ENCODE peak calls at places on chromosomes 11 and 22, in eight cellular contexts. One of them, this sample, is unnamed.

GRCh38 chr11:67240575-67241389 is 25.5 kb upstream of the GRK2 start:
- DNase-seq in mucosa of descending colon: peak; percentile 75
- DNase-seq in sigmoid colon: peak; percentile 81
- DNase-seq in gastrocnemius medialis: peak; percentile 25
- DNase-seq in fibroblast of lung: peak; percentile 63
- DNase-seq in left ventricle myocardium inferior: peak; percentile 53
- DNase-seq in CD8-positive, alpha-beta memory T cell: peak; percentile 76
- DNase-seq in cardiac muscle cell: peak; percentile 59
- DNase-seq in this sample: peak; percentile 91

GRCh38 chr22:47374273-47374771 is 611.9 kb downstream of the TBC1D22A start:
- DNase-seq in mucosa of descending colon: no peak
- DNase-seq in sigmoid colon: peak; percentile 52
- DNase-seq in gastrocnemius medialis: no peak
- DNase-seq in fibroblast of lung: no peak
- DNase-seq in left ventricle myocardium inferior: no peak
- DNase-seq in CD8-positive, alpha-beta memory T cell: no peak
- DNase-seq in cardiac muscle cell: no peak
- DNase-seq in this sample: no peak

GRCh38 chr11:66336234-66337102 is at the start of gene RIN1:
- DNase-seq in mucosa of descending colon: peak; percentile 76
- DNase-seq in sigmoid colon: peak; percentile 83
- DNase-seq in gastrocnemius medialis: peak; percentile 42
- DNase-seq in fibroblast of lung: peak; percentile 98
- DNase-seq in left ventricle myocardium inferior: no peak
- DNase-seq in CD8-positive, alpha-beta memory T cell: peak; percentile 35
- DNase-seq in cardiac muscle cell: peak; percentile 58
- DNase-seq in this sample: peak; percentile 37

GRCh38 chr11:2473361-2474058 is 28.7 kb downstream of the KCNQ1 start:
- DNase-seq in mucosa of descending colon: no peak
- DNase-seq in sigmoid colon: no peak
- DNase-seq in gastrocnemius medialis: no peak
- DNase-seq in fibroblast of lung: no peak
- DNase-seq in left ventricle myocardium inferior: no peak
- DNase-seq in CD8-positive, alpha-beta memory T cell: no peak
- DNase-seq in cardiac muscle cell: no peak
- DNase-seq in this sample: no peak

GRCh38 chr22:31678748-31679147 is 16.7 kb upstream of the PISD start:
- DNase-seq in mucosa of descending colon: no peak
- DNase-seq in sigmoid colon: no peak
- DNase-seq in gastrocnemius medialis: no peak
- DNase-seq in fibroblast of lung: no peak
- DNase-seq in left ventricle myocardium inferior: no peak
- DNase-seq in CD8-positive, alpha-beta memory T cell: no peak
- DNase-seq in cardiac muscle cell: no peak
- DNase-seq in this sample: no peak

GRCh38 chr11:17648528-17648927 is 70.8 kb upstream of the MYOD1 start:
- DNase-seq in mucosa of descending colon: no peak
- DNase-seq in sigmoid colon: no peak
- DNase-seq in gastrocnemius medialis: peak; percentile 19
- DNase-seq in fibroblast of lung: no peak
- DNase-seq in left ventricle myocardium inferior: no peak
- DNase-seq in CD8-positive, alpha-beta memory T cell: no peak
- DNase-seq in cardiac muscle cell: no peak
- DNase-seq in this sample: no peak

GRCh38 chr11:4983851-4984250 is 10.8 kb upstream of the OR51L1 start:
- DNase-seq in mucosa of descending colon: no peak
- DNase-seq in sigmoid colon: no peak
- DNase-seq in gastrocnemius medialis: no peak
- DNase-seq in fibroblast of lung: no peak
- DNase-seq in left ventricle myocardium inferior: no peak
- DNase-seq in CD8-positive, alpha-beta memory T cell: no peak
- DNase-seq in cardiac muscle cell: no peak
- DNase-seq in this sample: no peak

GRCh38 chr11:47143322-47143721 is 33.4 kb downstream of the ARFGAP2 start:
- DNase-seq in mucosa of descending colon: no peak
- DNase-seq in sigmoid colon: peak; percentile 81
- DNase-seq in gastrocnemius medialis: no peak
- DNase-seq in fibroblast of lung: peak; percentile 88
- DNase-seq in left ventricle myocardium inferior: peak; percentile 32
- DNase-seq in CD8-positive, alpha-beta memory T cell: no peak
- DNase-seq in cardiac muscle cell: no peak
- DNase-seq in this sample: no peak

GRCh38 chr11:120929664-120930154 is 94.2 kb upstream of the TBCEL start:
- DNase-seq in mucosa of descending colon: peak; percentile 33
- DNase-seq in sigmoid colon: no peak
- DNase-seq in gastrocnemius medialis: no peak
- DNase-seq in fibroblast of lung: peak; percentile 46
- DNase-seq in left ventricle myocardium inferior: peak; percentile 23
- DNase-seq in CD8-positive, alpha-beta memory T cell: peak; percentile 22
- DNase-seq in cardiac muscle cell: peak; percentile 91
- DNase-seq in this sample: peak; percentile 83

GRCh38 chr11:17396598-17397310 is 8.3 kb upstream of the KCNJ11 start:
- DNase-seq in mucosa of descending colon: no peak
- DNase-seq in sigmoid colon: no peak
- DNase-seq in gastrocnemius medialis: no peak
- DNase-seq in fibroblast of lung: no peak
- DNase-seq in left ventricle myocardium inferior: no peak
- DNase-seq in CD8-positive, alpha-beta memory T cell: no peak
- DNase-seq in cardiac muscle cell: no peak
- DNase-seq in this sample: no peak

GRCh38 chr22:38866399-38867123 is 5.5 kb downstream of the CBX6 start:
- DNase-seq in mucosa of descending colon: no peak
- DNase-seq in sigmoid colon: peak; percentile 64
- DNase-seq in gastrocnemius medialis: no peak
- DNase-seq in fibroblast of lung: no peak
- DNase-seq in left ventricle myocardium inferior: no peak
- DNase-seq in CD8-positive, alpha-beta memory T cell: no peak
- DNase-seq in cardiac muscle cell: no peak
- DNase-seq in this sample: no peak

GRCh38 chr11:2762031-2762380 is 62.2 kb upstream of the KCNQ1OT1 start:
- DNase-seq in mucosa of descending colon: no peak
- DNase-seq in sigmoid colon: peak; percentile 41
- DNase-seq in gastrocnemius medialis: no peak
- DNase-seq in fibroblast of lung: no peak
- DNase-seq in left ventricle myocardium inferior: no peak
- DNase-seq in CD8-positive, alpha-beta memory T cell: no peak
- DNase-seq in cardiac muscle cell: no peak
- DNase-seq in this sample: no peak

GRCh38 chr11:102244681-102245409 is 72.4 kb upstream of the BIRC3 start:
- DNase-seq in mucosa of descending colon: no peak
- DNase-seq in sigmoid colon: no peak
- DNase-seq in gastrocnemius medialis: no peak
- DNase-seq in fibroblast of lung: peak; percentile 69
- DNase-seq in left ventricle myocardium inferior: no peak
- DNase-seq in CD8-positive, alpha-beta memory T cell: no peak
- DNase-seq in cardiac muscle cell: no peak
- DNase-seq in this sample: no peak

GRCh38 chr11:69702769-69703510 is 882 bp downstream of the FGF19 start:
- DNase-seq in mucosa of descending colon: no peak
- DNase-seq in sigmoid colon: no peak
- DNase-seq in gastrocnemius medialis: no peak
- DNase-seq in fibroblast of lung: no peak
- DNase-seq in left ventricle myocardium inferior: no peak
- DNase-seq in CD8-positive, alpha-beta memory T cell: no peak
- DNase-seq in cardiac muscle cell: no peak
- DNase-seq in this sample: no peak

GRCh38 chr22:22245935-22246525 is 1.4 kb downstream of the VPREB1 start:
- DNase-seq in mucosa of descending colon: no peak
- DNase-seq in sigmoid colon: no peak
- DNase-seq in gastrocnemius medialis: no peak
- DNase-seq in fibroblast of lung: no peak
- DNase-seq in left ventricle myocardium inferior: no peak
- DNase-seq in CD8-positive, alpha-beta memory T cell: no peak
- DNase-seq in cardiac muscle cell: no peak
- DNase-seq in this sample: no peak

GRCh38 chr22:42439821-42440674 is 7.8 kb upstream of the NFAM1 start:
- DNase-seq in mucosa of descending colon: no peak
- DNase-seq in sigmoid colon: no peak
- DNase-seq in gastrocnemius medialis: no peak
- DNase-seq in fibroblast of lung: peak; percentile 41
- DNase-seq in left ventricle myocardium inferior: no peak
- DNase-seq in CD8-positive, alpha-beta memory T cell: no peak
- DNase-seq in cardiac muscle cell: no peak
- DNase-seq in this sample: no peak

GRCh38 chr22:29265929-29266328 is 1.9 kb downstream of the RHBDD3 start:
- DNase-seq in mucosa of descending colon: no peak
- DNase-seq in sigmoid colon: no peak
- DNase-seq in gastrocnemius medialis: no peak
- DNase-seq in fibroblast of lung: peak; percentile 38
- DNase-seq in left ventricle myocardium inferior: no peak
- DNase-seq in CD8-positive, alpha-beta memory T cell: no peak
- DNase-seq in cardiac muscle cell: no peak
- DNase-seq in this sample: no peak

GRCh38 chr11:63920126-63920869 is 3.3 kb upstream of the RCOR2 start:
- DNase-seq in mucosa of descending colon: peak; percentile 92
- DNase-seq in sigmoid colon: peak; percentile 80
- DNase-seq in gastrocnemius medialis: no peak
- DNase-seq in fibroblast of lung: peak; percentile 25
- DNase-seq in left ventricle myocardium inferior: peak; percentile 90
- DNase-seq in CD8-positive, alpha-beta memory T cell: no peak
- DNase-seq in cardiac muscle cell: peak; percentile 80
- DNase-seq in this sample: no peak

GRCh38 chr11:70668204-70669202 is 270.2 kb downstream of the CTTN start:
- DNase-seq in mucosa of descending colon: no peak
- DNase-seq in sigmoid colon: no peak
- DNase-seq in gastrocnemius medialis: no peak
- DNase-seq in fibroblast of lung: no peak
- DNase-seq in left ventricle myocardium inferior: no peak
- DNase-seq in CD8-positive, alpha-beta memory T cell: no peak
- DNase-seq in cardiac muscle cell: no peak
- DNase-seq in this sample: no peak

GRCh38 chr11:79262221-79262620 is 178.6 kb downstream of the TENM4 start:
- DNase-seq in mucosa of descending colon: no peak
- DNase-seq in sigmoid colon: no peak
- DNase-seq in gastrocnemius medialis: no peak
- DNase-seq in fibroblast of lung: peak; percentile 29
- DNase-seq in left ventricle myocardium inferior: no peak
- DNase-seq in CD8-positive, alpha-beta memory T cell: no peak
- DNase-seq in cardiac muscle cell: no peak
- DNase-seq in this sample: no peak

GRCh38 chr11:81080476-81080875 is 1639.6 kb upstream of the TENM4 start:
- DNase-seq in mucosa of descending colon: no peak
- DNase-seq in sigmoid colon: no peak
- DNase-seq in gastrocnemius medialis: no peak
- DNase-seq in fibroblast of lung: no peak
- DNase-seq in left ventricle myocardium inferior: no peak
- DNase-seq in CD8-positive, alpha-beta memory T cell: no peak
- DNase-seq in cardiac muscle cell: no peak
- DNase-seq in this sample: no peak

GRCh38 chr22:19811811-19812771 is 42.6 kb downstream of the GNB1L start:
- DNase-seq in mucosa of descending colon: no peak
- DNase-seq in sigmoid colon: peak; percentile 55
- DNase-seq in gastrocnemius medialis: no peak
- DNase-seq in fibroblast of lung: no peak
- DNase-seq in left ventricle myocardium inferior: no peak
- DNase-seq in CD8-positive, alpha-beta memory T cell: no peak
- DNase-seq in cardiac muscle cell: no peak
- DNase-seq in this sample: no peak

GRCh38 chr11:32794439-32794838 is at the start of gene CCDC73:
- DNase-seq in mucosa of descending colon: no peak
- DNase-seq in sigmoid colon: no peak
- DNase-seq in gastrocnemius medialis: no peak
- DNase-seq in fibroblast of lung: no peak
- DNase-seq in left ventricle myocardium inferior: no peak
- DNase-seq in CD8-positive, alpha-beta memory T cell: no peak
- DNase-seq in cardiac muscle cell: no peak
- DNase-seq in this sample: peak; percentile 8

GRCh38 chr11:128463386-128463829 is 124.0 kb downstream of the ETS1 start:
- DNase-seq in mucosa of descending colon: no peak
- DNase-seq in sigmoid colon: no peak
- DNase-seq in gastrocnemius medialis: no peak
- DNase-seq in fibroblast of lung: peak; percentile 68
- DNase-seq in left ventricle myocardium inferior: no peak
- DNase-seq in CD8-positive, alpha-beta memory T cell: no peak
- DNase-seq in cardiac muscle cell: no peak
- DNase-seq in this sample: no peak
- H3K4me1 ChIP-seq in mucosa of descending colon: peaks cover 23% of the 10 kb centered on the region
- H3K4me1 ChIP-seq in sigmoid colon: no peaks in the 10 kb centered on the region
- H3K4me1 ChIP-seq in gastrocnemius medialis: peaks cover 39% of the 10 kb centered on the region
- H3K4me1 ChIP-seq in fibroblast of lung: peaks cover 39% of the 10 kb centered on the region
- H3K4me1 ChIP-seq in left ventricle myocardium inferior: peaks cover 80% of the 10 kb centered on the region
- H3K4me1 ChIP-seq in CD8-positive, alpha-beta memory T cell: peaks cover 86% of the 10 kb centered on the region
- H3K4me1 ChIP-seq in cardiac muscle cell: peaks cover 17% of the 10 kb centered on the region
- H3K4me1 ChIP-seq in this sample: no peaks in the 10 kb centered on the region

DNA sequence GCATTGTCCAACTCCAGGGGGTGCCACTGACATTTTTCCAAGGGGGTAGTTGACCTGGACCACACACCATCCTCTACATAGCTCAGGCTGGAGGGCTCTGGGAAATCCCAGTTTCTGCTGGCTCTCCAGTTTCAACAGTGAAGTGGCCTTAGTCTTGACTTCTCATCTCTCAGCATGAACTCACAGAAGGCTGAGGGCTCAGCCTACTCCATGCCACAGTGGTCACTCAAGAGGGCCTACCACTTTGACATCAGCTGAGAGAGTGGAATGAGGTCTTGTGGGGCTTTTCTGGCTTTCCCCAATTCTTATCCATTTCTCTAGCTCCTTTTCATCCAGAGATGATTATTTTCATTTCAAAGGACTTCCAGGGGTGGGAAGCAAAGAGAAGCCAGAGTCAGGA is 7.4 kb downstream of the HTR3A start:
- DNase-seq in mucosa of descending colon: no peak
- DNase-seq in sigmoid colon: no peak
- DNase-seq in gastrocnemius medialis: no peak
- DNase-seq in fibroblast of lung: no peak
- DNase-seq in left ventricle myocardium inferior: no peak
- DNase-seq in CD8-positive, alpha-beta memory T cell: no peak
- DNase-seq in cardiac muscle cell: no peak
- DNase-seq in this sample: no peak
- H3K4me1 ChIP-seq in mucosa of descending colon: no peaks in the 10 kb centered on the region
- H3K4me1 ChIP-seq in sigmoid colon: no peaks in the 10 kb centered on the region
- H3K4me1 ChIP-seq in gastrocnemius medialis: no peaks in the 10 kb centered on the region
- H3K4me1 ChIP-seq in fibroblast of lung: no peaks in the 10 kb centered on the region
- H3K4me1 ChIP-seq in left ventricle myocardium inferior: no peaks in the 10 kb centered on the region
- H3K4me1 ChIP-seq in CD8-positive, alpha-beta memory T cell: no peaks in the 10 kb centered on the region
- H3K4me1 ChIP-seq in cardiac muscle cell: no peaks in the 10 kb centered on the region
- H3K4me1 ChIP-seq in this sample: no peaks in the 10 kb centered on the region

GRCh38 chr11:836274-836673 is 3.5 kb downstream of the CD151 start:
- DNase-seq in mucosa of descending colon: no peak
- DNase-seq in sigmoid colon: no peak
- DNase-seq in gastrocnemius medialis: no peak
- DNase-seq in fibroblast of lung: no peak
- DNase-seq in left ventricle myocardium inferior: no peak
- DNase-seq in CD8-positive, alpha-beta memory T cell: no peak
- DNase-seq in cardiac muscle cell: no peak
- DNase-seq in this sample: no peak
- H3K4me1 ChIP-seq in mucosa of descending colon: peaks cover 42% of the 10 kb centered on the region
- H3K4me1 ChIP-seq in sigmoid colon: no peaks in the 10 kb centered on the region
- H3K4me1 ChIP-seq in gastrocnemius medialis: peaks cover 29% of the 10 kb centered on the region
- H3K4me1 ChIP-seq in fibroblast of lung: peaks cover 38% of the 10 kb centered on the region
- H3K4me1 ChIP-seq in left ventricle myocardium inferior: peaks cover 95% of the 10 kb centered on the region
- H3K4me1 ChIP-seq in CD8-positive, alpha-beta memory T cell: peaks cover 21% of the 10 kb centered on the region
- H3K4me1 ChIP-seq in cardiac muscle cell: peaks cover 10% of the 10 kb centered on the region
- H3K4me1 ChIP-seq in this sample: peaks cover 29% of the 10 kb centered on the region

DNA sequence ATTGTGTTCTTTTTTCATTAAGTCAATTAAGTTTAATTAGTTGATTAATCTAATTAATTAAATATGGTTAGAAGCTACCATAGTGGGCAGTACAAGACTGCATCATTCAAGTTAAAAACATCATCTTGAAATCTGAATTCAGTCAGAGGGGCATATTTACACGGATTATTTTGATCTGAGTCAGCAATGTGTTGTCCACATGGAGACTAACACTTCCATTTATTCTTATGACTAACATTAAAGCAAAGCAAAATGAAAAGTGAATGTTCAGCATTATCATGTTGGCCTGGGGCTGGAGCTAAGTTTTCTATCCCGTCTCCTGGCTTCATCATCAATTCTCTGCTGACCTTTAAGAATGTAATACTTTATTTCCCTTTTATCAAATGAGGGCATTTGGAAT is 17.3 kb downstream of the FLI1 start:
- DNase-seq in mucosa of descending colon: no peak
- DNase-seq in sigmoid colon: no peak
- DNase-seq in gastrocnemius medialis: no peak
- DNase-seq in fibroblast of lung: peak; percentile 64
- DNase-seq in left ventricle myocardium inferior: no peak
- DNase-seq in CD8-positive, alpha-beta memory T cell: no peak
- DNase-seq in cardiac muscle cell: no peak
- DNase-seq in this sample: no peak
- H3K4me1 ChIP-seq in mucosa of descending colon: peaks cover 3% of the 10 kb centered on the region
- H3K4me1 ChIP-seq in sigmoid colon: no peaks in the 10 kb centered on the region
- H3K4me1 ChIP-seq in gastrocnemius medialis: peaks cover 6% of the 10 kb centered on the region
- H3K4me1 ChIP-seq in fibroblast of lung: peaks cover 9% of the 10 kb centered on the region
- H3K4me1 ChIP-seq in left ventricle myocardium inferior: peaks cover 95% of the 10 kb centered on the region
- H3K4me1 ChIP-seq in CD8-positive, alpha-beta memory T cell: peaks cover 91% of the 10 kb centered on the region
- H3K4me1 ChIP-seq in cardiac muscle cell: peaks cover 10% of the 10 kb centered on the region
- H3K4me1 ChIP-seq in this sample: peaks cover 4% of the 10 kb centered on the region

This sample was measured in HAP-1.